ENCODE peak calls at places on chromosomes 5 and 9, in four cellular contexts. U, P, H and F are unnamed samples.

GRCh38 chr5:73749485-73750270 is 123.7 kb downstream of the ARHGEF28 start:
- DNase-seq in U (no peak), P (no peak), H (no peak), F (no peak)

GRCh38 chr5:169814045-169814444 is 166.2 kb downstream of the INSYN2B start:
- DNase-seq in U (no peak), P (no peak), H (peak), F (no peak)

GRCh38 chr5:123125172-123125508 is 36.1 kb downstream of the PRDM6 start:
- DNase-seq in U (no peak), P (no peak), H (peak), F (no peak)

GRCh38 chr5:94802450-94802849 is 184.0 kb downstream of the SLF1 start:
- DNase-seq in U (no peak), P (no peak), H (peak), F (no peak)

GRCh38 chr5:56610093-56610698 is 205.2 kb upstream of the MAP3K1 start:
- DNase-seq in U (no peak), P (no peak), H (no peak), F (no peak)

GRCh38 chr5:142941217-142941616 is 171.0 kb downstream of the ARHGAP26 start:
- DNase-seq in U (no peak), P (no peak), H (no peak), F (no peak)

GRCh38 chr5:97550164-97550563 is 367.1 kb upstream of the RIOK2 start:
- DNase-seq in U (no peak), P (no peak), H (peak), F (no peak)

GRCh38 chr5:56159521-56159947 is 73.6 kb downstream of the ANKRD55 start:
- DNase-seq in U (no peak), P (no peak), H (no peak), F (no peak)

GRCh38 chr5:180378412-180379344 is 25.5 kb upstream of the GFPT2 start:
- DNase-seq in U (no peak), P (no peak), H (no peak), F (no peak)

GRCh38 chr5:170508036-170508435 is 4.2 kb downstream of the KCNIP1 start:
- DNase-seq in U (no peak), P (no peak), H (no peak), F (no peak)

GRCh38 chr5:172106511-172107356 is 81.3 kb downstream of the STK10 start:
- DNase-seq in U (peak), P (no peak), H (peak), F (peak)

GRCh38 chr9:128438343-128439109 is 17.3 kb upstream of the ODF2 start:
- DNase-seq in U (peak), P (peak), H (peak), F (peak)

GRCh38 chr9:77440057-77440456 is 208.1 kb downstream of the GNA14 start:
- DNase-seq in U (no peak), P (peak), H (peak), F (no peak)

GRCh38 chr9:76910861-76911260 is 4.9 kb upstream of the PRUNE2 start:
- DNase-seq in U (no peak), P (no peak), H (no peak), F (no peak)

GRCh38 chr5:96714951-96715451 is 52.8 kb downstream of the CAST start:
- DNase-seq in U (peak), P (no peak), H (peak), F (no peak)

GRCh38 chr5:41371741-41372140 is 138.7 kb downstream of the PLCXD3 start:
- DNase-seq in U (no peak), P (no peak), H (peak), F (no peak)

GRCh38 chr9:129209580-129209979 is 31.5 kb upstream of the IER5L start:
- DNase-seq in U (no peak), P (no peak), H (no peak), F (no peak)

DNA sequence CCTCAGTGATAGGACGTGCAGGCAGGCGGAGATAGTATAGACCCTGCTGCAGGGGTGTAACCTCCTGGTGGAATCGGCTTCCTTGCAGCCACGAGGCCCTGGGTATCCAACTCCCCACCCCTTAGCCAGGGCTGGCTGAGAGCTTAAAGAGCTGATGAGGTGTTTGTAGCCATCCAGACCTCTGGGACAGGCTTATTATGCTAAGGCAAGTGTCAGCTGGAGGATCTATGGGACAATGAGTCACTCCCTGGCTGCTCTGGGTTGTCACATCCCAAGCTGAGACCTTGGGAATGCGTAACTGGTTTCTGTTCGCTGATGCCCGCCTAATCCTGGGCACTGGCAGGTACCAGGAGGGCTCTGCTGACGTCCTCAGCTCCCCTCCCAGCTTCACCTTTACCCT is 38.9 kb downstream of the DAB2IP start:
- DNase-seq in U (no peak), P (peak), H (no peak), F (no peak)
- TF ChIP-seq CTCF in U (no peak), P (no peak), H (no peak), F (no peak)

GRCh38 chr5:389891-390290 is 53.1 kb upstream of the EXOC3 start:
- DNase-seq in U (no peak), P (no peak), H (no peak), F (no peak)
- TF ChIP-seq CTCF in U (no peak), P (no peak), H (no peak), F (no peak)

GRCh38 chr5:36708996-36709395 is 102.6 kb downstream of the SLC1A3 start:
- DNase-seq in U (no peak), P (no peak), H (no peak), F (no peak)
- TF ChIP-seq CTCF in U (no peak), P (no peak), H (no peak), F (no peak)

GRCh38 chr5:103587185-103587748 is 24.7 kb upstream of the NUDT12 start:
- DNase-seq in U (no peak), P (no peak), H (peak), F (no peak)
- TF ChIP-seq CTCF in U (peak), P (no peak), H (peak), F (peak)

GRCh38 chr5:39712316-39713223 is 287.8 kb upstream of the DAB2 start:
- DNase-seq in U (no peak), P (no peak), H (no peak), F (no peak)

GRCh38 chr5:39713224-39713911 is 288.6 kb upstream of the DAB2 start:
- DNase-seq in U (peak), P (no peak), H (peak), F (no peak)

GRCh38 chr5:39714036-39714698 is 289.4 kb upstream of the DAB2 start:
- DNase-seq in U (peak), P (no peak), H (peak), F (peak)

GRCh38 chr5:39717186-39717897 is 292.6 kb upstream of the DAB2 start:
- DNase-seq in U (no peak), P (no peak), H (peak), F (no peak)

GRCh38 chr5:39716532-39716971 is 291.8 kb upstream of the DAB2 start:
- DNase-seq in U (peak), P (peak), H (peak), F (peak)
- TF ChIP-seq CTCF in U (peak), P (no peak), H (peak), F (peak)

GRCh38 chr9:113589890-113590289 is 126.4 kb downstream of the RGS3 start:
- DNase-seq in U (no peak), P (no peak), H (peak), F (no peak)

GRCh38 chr9:113590389-113590788 is 126.9 kb downstream of the RGS3 start:
- DNase-seq in U (no peak), P (no peak), H (no peak), F (no peak)

GRCh38 chr9:113592806-113593575 is 129.5 kb downstream of the RGS3 start:
- DNase-seq in U (no peak), P (no peak), H (no peak), F (no peak)

GRCh38 chr9:113591899-113592625 is 128.5 kb downstream of the RGS3 start:
- DNase-seq in U (no peak), P (peak), H (no peak), F (no peak)

DNA sequence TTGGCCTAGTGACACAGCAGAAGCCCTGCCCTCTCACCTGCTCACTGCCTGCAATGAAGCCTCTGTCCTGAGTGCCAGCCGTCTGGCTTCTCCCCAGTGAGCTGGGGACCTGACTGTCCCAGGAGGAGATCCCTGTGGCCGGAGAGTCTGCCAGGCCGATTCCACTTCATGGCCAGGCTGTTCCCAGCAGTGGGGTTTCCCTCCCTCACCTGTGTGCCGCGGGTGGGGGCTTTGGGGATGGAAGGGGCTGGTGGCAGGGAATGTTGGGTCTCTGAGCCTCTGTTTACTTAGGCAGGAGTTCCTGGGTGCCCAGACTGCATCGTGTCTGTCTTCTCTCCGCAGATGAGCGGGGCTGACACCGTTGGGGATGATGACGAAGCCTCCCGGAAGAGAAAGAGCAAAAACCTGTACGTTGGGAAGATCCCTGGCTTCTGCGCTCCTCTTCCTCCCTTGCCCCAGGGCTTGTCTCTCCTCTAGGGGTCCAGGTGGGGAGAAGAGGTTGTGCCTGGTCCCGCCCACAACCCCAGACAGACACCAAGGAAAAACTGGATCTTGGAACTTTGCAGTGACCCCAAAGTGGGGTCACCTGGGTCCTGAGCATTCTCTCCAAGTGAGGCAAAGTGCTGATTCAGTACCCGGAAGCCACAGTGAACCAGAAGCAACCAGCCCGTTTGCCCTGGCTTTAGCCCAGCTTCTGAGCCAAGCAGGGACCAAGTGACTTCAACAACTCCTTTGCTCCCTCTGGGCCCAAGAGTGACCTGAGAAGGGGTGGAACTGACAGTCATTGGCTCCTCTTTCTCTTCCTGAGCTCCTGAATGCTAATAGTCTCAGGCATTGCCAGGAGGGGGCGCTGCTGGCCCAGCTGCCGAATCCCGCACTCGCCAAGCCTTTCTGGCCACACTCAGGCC is 127.7 kb downstream of the RGS3 start:
- DNase-seq in U (peak), P (peak), H (peak), F (peak)
- TF ChIP-seq CTCF in U (peak), P (peak), H (peak), F (peak)

GRCh38 chr5:111699324-111699723 is 57.7 kb downstream of the NREP start:
- DNase-seq in U (no peak), P (no peak), H (no peak), F (no peak)

GRCh38 chr5:111697215-111697614 is 59.8 kb downstream of the NREP start:
- DNase-seq in U (no peak), P (no peak), H (peak), F (no peak)

GRCh38 chr5:111694183-111694582 is 62.8 kb downstream of the NREP start:
- DNase-seq in U (no peak), P (no peak), H (peak), F (no peak)

GRCh38 chr5:111699976-111700375 is 57.0 kb downstream of the NREP start:
- DNase-seq in U (no peak), P (peak), H (no peak), F (no peak)

GRCh38 chr5:111697881-111698757 is 58.9 kb downstream of the NREP start:
- DNase-seq in U (no peak), P (no peak), H (peak), F (no peak)
- TF ChIP-seq CTCF in U (no peak), P (no peak), H (peak), F (no peak)

GRCh38 chr5:5699062-5699461 is 276.6 kb downstream of the ICE1 start:
- DNase-seq in U (no peak), P (no peak), H (no peak), F (no peak)
- TF ChIP-seq CTCF in U (no peak), P (no peak), H (no peak), F (no peak)

DNA sequence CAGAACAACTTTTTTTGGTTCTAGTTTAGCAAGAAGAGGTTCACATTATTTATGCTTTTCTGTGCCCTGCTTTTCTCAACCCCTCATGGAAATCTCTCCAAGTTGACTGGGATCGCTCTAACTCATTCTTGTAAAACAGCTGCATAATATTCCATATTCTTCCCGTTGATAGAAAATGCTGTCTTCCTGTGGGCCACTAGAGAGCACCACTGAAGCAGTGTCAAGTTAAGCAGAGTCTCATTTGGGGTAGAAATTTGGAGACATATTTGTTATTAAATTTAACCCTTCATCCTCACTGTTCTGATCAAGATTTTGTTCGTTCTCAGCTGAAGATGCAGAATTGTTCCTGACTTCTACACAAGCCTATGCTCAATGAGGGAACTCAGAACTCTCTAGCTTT is 140.1 kb downstream of the CEMIP2 start:
- DNase-seq in U (no peak), P (no peak), H (peak), F (no peak)
- TF ChIP-seq CTCF in U (no peak), P (no peak), H (peak), F (no peak)

GRCh38 chr5:109825450-109825849 is 135.7 kb downstream of the MAN2A1 start:
- DNase-seq in U (no peak), P (no peak), H (no peak), F (no peak)

GRCh38 chr5:109823597-109823996 is 133.9 kb downstream of the MAN2A1 start:
- DNase-seq in U (no peak), P (no peak), H (peak), F (no peak)

GRCh38 chr5:109816732-109817131 is 127.0 kb downstream of the MAN2A1 start:
- DNase-seq in U (no peak), P (no peak), H (no peak), F (no peak)

DNA sequence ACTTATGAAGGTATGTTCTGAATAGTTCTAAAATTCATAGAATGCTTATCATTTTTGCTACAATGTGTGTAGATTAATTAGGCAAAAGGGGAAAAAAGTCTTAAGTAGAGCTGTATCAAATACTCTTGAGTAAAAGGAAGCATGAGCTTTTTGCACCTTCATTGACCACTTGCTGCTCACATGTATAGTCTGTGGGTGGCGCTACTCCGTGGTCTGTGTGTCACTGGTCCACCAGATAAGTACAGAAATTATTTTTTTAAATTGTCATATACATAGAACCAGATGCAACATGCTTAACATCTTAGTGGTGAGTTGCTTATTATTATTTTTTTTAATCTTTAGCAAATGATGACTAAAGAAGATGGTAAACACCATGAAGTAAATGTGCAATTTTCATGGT is 130.2 kb downstream of the MAN2A1 start:
- DNase-seq in U (no peak), P (no peak), H (no peak), F (no peak)
- TF ChIP-seq CTCF in U (no peak), P (no peak), H (no peak), F (no peak)